ENCODE peak calls at places on chromosomes 3 and 15, in four cellular contexts. O is activated gamma-delta T cell treated with Interleukin-2 at 50 U/mL for 16 hours; Y is foreskin melanocyte; K is activated CD4-positive, CD25-positive, alpha-beta regulatory T cell. P is an unnamed sample.

GRCh38 chr3:143601738-143602480 is 246.4 kb downstream of the SLC9A9 start:
- DNase-seq in Y (no peak), K (no peak), O (no peak), P (no peak)

GRCh38 chr15:80599359-80599758 is 95.8 kb upstream of the ABHD17C start:
- DNase-seq in Y (no peak), K (no peak), O (no peak), P (no peak)

GRCh38 chr3:53941945-53942344 is 50.3 kb upstream of the SELENOK start:
- DNase-seq in K (no peak), Y (no peak), O (no peak), P (no peak)

GRCh38 chr3:128609294-128609693 is 41.3 kb downstream of the RPN1 start:
- DNase-seq in K (no peak), Y (no peak), O (no peak), P (no peak)

GRCh38 chr3:113193298-113193697 is 18.1 kb upstream of the BOC start:
- DNase-seq in O (no peak), K (no peak), Y (no peak), P (no peak)

GRCh38 chr3:57956119-57956832 is 51.9 kb upstream of the FLNB start:
- DNase-seq in Y (no peak), K (no peak), O (no peak), P (no peak)

GRCh38 chr15:35195031-35195430 is 109.9 kb upstream of the NANOGP8 start:
- DNase-seq in K (no peak), Y (peak), O (no peak), P (no peak)

GRCh38 chr3:172071780-172072179 is 32.4 kb downstream of the FNDC3B start:
- DNase-seq in O (no peak), K (no peak), Y (no peak), P (no peak)

GRCh38 chr3:176919836-176920760 is 277.2 kb downstream of the TBL1XR1 start:
- DNase-seq in K (no peak), Y (peak), O (no peak), P (no peak)

GRCh38 chr3:134327594-134327975 is 46.7 kb downstream of the AMOTL2 start:
- DNase-seq in O (no peak), Y (no peak), K (no peak), P (no peak)

GRCh38 chr15:59303641-59304433 is 68.8 kb downstream of the MYO1E start:
- DNase-seq in K (no peak), O (no peak), Y (no peak), P (no peak)

GRCh38 chr3:121592856-121593702 is at the start of gene FBXO40:
- DNase-seq in K (no peak), O (no peak), Y (no peak), P (peak)

GRCh38 chr15:74782596-74783071 is 754 bp downstream of the CSK start:
- DNase-seq in O (no peak), K (no peak), Y (no peak), P (no peak)

GRCh38 chr3:46464326-46465195 is at the start of gene LTF:
- DNase-seq in K (no peak), O (no peak), Y (no peak), P (no peak)

GRCh38 chr15:42775431-42775830 is 38.5 kb upstream of the CDAN1 start:
- DNase-seq in K (no peak), Y (no peak), O (no peak), P (no peak)

GRCh38 chr3:97510795-97511194 is 253.8 kb upstream of the ARL6 start:
- DNase-seq in Y (no peak), O (no peak), K (no peak), P (no peak)

P was measured in NCI-H1048.